ENCODE peak calls at places on chromosomes 16 and 17, in seven cellular contexts. I is coronary artery, G is keratinocyte, F is tibial nerve, C is Caco-2, Y is Panc1, V is lower leg skin. A is an unnamed sample.

GRCh38 chr17:75856062-75856681 is 1.0 kb upstream of the WBP2 start:
- DNase-seq in V (no peak), F (peak; percentile 26), C (no peak), Y (no peak), G (no peak), I (no peak), A (no peak)

GRCh38 chr16:30637952-30638351 is 12.8 kb upstream of the PRR14 start:
- DNase-seq in F (no peak), C (no peak), Y (peak; percentile 60), V (no peak), I (no peak), G (no peak), A (peak; percentile 40)

GRCh38 chr16:25550647-25551046 is 141.1 kb upstream of the HS3ST4 start:
- DNase-seq in Y (no peak), F (no peak), C (no peak), V (no peak), I (no peak), G (no peak), A (no peak)

GRCh38 chr16:12406840-12407690 is 396.6 kb downstream of the CPPED1 start:
- DNase-seq in I (no peak), C (no peak), G (no peak), F (no peak), Y (peak; percentile 4), V (no peak), A (peak; percentile 29)

GRCh38 chr16:90046971-90047713 is 27.9 kb upstream of the DBNDD1 start:
- DNase-seq in G (no peak), I (peak; percentile 67), V (no peak), Y (no peak), F (peak; percentile 58), C (peak; percentile 85), A (peak; percentile 41)

GRCh38 chr17:75517277-75517865 is 1.0 kb downstream of the TSEN54 start:
- DNase-seq in I (no peak), Y (no peak), G (no peak), C (peak; percentile 53), V (no peak), F (no peak), A (no peak)

GRCh38 chr17:16491703-16492612 is at the start of gene LRRC75A:
- DNase-seq in V (no peak), Y (no peak), I (no peak), G (no peak), C (no peak), F (no peak), A (no peak)

GRCh38 chr17:8477653-8478441 is 42.2 kb downstream of the NDEL1 start:
- DNase-seq in I (no peak), F (no peak), C (no peak), G (no peak), Y (no peak), V (no peak), A (no peak)

GRCh38 chr17:40297511-40297910 is 9.8 kb downstream of the CDC6 start:
- DNase-seq in V (no peak), C (no peak), F (no peak), Y (no peak), G (no peak), I (peak; percentile 55), A (no peak)

GRCh38 chr16:19329932-19330331 is 44.4 kb downstream of the CLEC19A start:
- DNase-seq in C (no peak), Y (no peak), G (peak; percentile 15), F (no peak), V (no peak), I (no peak), A (no peak)

GRCh38 chr17:3029213-3029913 is 34.0 kb downstream of the OR1D5 start:
- DNase-seq in C (peak; percentile 41), Y (no peak), V (no peak), G (no peak), I (peak; percentile 68), F (no peak), A (no peak)

GRCh38 chr16:58551496-58551895 is 36.2 kb downstream of the SETD6 start:
- DNase-seq in G (no peak), V (no peak), I (no peak), Y (no peak), C (no peak), F (no peak), A (no peak)

GRCh38 chr16:60641067-60641466 is 1395.2 kb downstream of the CDH8 start:
- DNase-seq in F (no peak), V (no peak), G (no peak), I (no peak), Y (no peak), C (no peak), A (no peak)

GRCh38 chr17:55198690-55199370 is 65.9 kb upstream of the HLF start:
- DNase-seq in G (no peak), C (no peak), V (no peak), I (no peak), F (no peak), Y (no peak), A (peak; percentile 18)

DNA sequence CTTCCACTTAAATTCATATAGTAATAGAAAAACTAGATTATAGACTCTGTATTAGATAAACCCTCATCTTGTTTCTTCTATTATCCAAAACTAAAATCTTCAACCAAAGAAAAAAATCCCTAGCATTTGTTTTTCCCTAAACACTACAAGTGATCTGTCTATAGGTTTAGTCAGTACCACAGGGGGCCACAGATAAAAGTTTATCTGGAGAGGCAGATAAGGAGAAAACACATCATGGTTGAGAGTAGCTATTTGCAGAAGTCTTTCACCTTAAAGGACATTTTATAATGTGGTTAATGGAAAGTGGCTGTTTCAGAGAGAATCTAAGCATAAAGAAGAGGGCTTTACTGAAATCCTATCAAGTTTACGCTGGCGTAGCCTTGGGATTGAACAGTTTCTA is 160.1 kb downstream of the CDK5R1 start:
- DNase-seq in Y (no peak), F (no peak), C (no peak), G (no peak), I (no peak), V (no peak), A (no peak)
- H3K4me3 ChIP-seq in Y (no peak overlapping the region), F (no peak overlapping the region), C (no peak overlapping the region), G (no peak overlapping the region), I (no peak overlapping the region), V (no peak overlapping the region), A (no peak overlapping the region)

GRCh38 chr16:1428511-1428910 is 2.4 kb upstream of the PERCC1 start:
- DNase-seq in Y (no peak), F (no peak), G (no peak), C (no peak), I (no peak), V (no peak), A (no peak)
- TF ChIP-seq CTCF in Y (no peak), F (no peak), G (peak; percentile 25), C (no peak), I (no peak), V (no peak), A (peak; percentile 47)

GRCh38 chr16:56607675-56608042 is 725 bp upstream of the MT2A start:
- DNase-seq in V (no peak), C (no peak), F (no peak), Y (no peak), I (no peak), G (no peak), A (no peak)

GRCh38 chr16:56610017-56610608 is 1.7 kb downstream of the MT2A start:
- DNase-seq in C (no peak), G (no peak), F (peak; percentile 48), Y (no peak), I (peak; percentile 89), V (peak; percentile 78), A (peak; percentile 94)

GRCh38 chr16:56609463-56609921 is 1.1 kb downstream of the MT2A start:
- DNase-seq in G (no peak), I (no peak), C (no peak), F (peak; percentile 84), Y (no peak), V (peak; percentile 79), A (peak; percentile 92)

GRCh38 chr16:56608043-56608875 is at the start of gene MT2A:
- DNase-seq in V (peak; percentile 94), I (peak; percentile 97), C (peak; percentile 92), Y (no peak), F (peak; percentile 90), G (peak; percentile 94), A (peak; percentile 99)

DNA sequence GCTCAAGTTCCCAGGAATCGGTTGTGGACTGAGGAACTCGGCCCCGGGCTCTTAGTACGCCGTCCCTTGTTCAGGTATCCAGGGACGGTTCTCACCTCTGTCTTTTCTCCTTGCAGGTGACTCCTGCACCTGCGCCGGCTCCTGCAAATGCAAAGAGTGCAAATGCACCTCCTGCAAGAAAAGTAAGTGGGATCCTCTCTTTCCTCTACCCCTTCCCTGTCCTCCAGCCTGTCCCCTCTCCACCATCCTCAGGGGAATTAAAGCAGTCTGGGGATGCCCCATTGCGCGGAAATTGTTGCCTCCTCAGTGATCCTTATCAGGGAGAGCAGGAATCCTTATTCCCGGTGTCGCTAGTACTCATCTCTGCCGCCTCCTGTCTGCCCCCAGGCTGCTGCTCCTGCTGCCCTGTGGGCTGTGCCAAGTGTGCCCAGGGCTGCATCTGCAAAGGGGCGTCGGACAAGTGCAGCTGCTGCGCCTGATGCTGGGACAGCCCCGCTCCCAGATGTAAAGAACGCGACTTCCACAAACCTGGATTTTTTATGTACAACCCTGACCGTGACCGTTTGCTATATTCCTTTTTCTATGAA is 585 bp downstream of the MT2A start:
- DNase-seq in G (no peak), F (no peak), I (no peak), C (no peak), V (no peak), Y (no peak), A (no peak)
- H3K4me3 ChIP-seq in G (peak overlapping the region; percentile 92), F (peak overlapping the region; percentile 67), I (peak overlapping the region; percentile 82), C (peak overlapping the region; percentile 39), V (peak overlapping the region; percentile 67), Y (peak overlapping the region; percentile 78), A (peak overlapping the region; percentile 90)

DNA sequence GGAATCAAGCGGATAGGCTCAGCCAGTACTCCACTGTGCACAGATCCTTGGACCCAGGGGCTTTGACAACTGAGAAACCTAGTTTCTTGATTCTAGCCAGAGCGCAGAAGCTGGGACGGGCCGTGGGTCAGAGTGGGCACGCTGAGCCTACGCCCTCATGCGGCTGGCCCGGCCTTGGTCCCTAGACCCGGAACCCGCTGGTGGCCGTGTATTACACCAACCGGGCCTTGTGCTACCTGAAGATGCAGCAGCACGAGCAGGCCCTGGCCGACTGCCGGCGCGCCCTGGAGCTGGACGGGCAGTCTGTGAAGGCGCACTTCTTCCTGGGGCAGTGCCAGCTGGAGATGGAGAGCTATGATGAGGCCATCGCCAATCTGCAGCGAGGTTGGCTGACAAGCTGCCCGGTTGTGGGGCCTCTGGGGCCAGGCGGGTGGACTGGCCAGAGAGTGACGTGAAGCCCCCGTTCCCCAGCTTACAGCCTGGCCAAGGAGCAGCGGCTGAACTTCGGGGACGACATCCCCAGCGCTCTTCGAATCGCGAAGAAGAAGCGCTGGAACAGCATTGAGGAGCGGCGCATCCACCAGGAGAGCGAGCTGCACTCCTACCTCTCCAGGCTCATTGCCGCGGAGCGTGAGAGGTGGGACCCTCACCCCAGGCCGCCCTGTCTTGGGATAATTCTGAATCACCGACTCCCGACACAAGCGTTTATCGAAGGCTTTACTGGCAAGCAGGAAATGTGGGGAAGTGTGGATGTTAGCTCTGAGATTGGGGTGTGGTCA is 946 bp downstream of the STUB1 start:
- DNase-seq in F (no peak), G (no peak), I (no peak), Y (no peak), C (no peak), V (no peak), A (peak; percentile 40)
- TF ChIP-seq CTCF in F (no peak), G (no peak), I (no peak), Y (peak; percentile 53), C (no peak), V (no peak), A (no peak)

GRCh38 chr16:50419116-50419515 is 50.3 kb upstream of the BRD7 start:
- DNase-seq in F (no peak), Y (no peak), C (no peak), G (no peak), V (no peak), I (no peak), A (no peak)
- H3K4me3 ChIP-seq in F (no peak overlapping the region), Y (no peak overlapping the region), C (no peak overlapping the region), G (no peak overlapping the region), V (no peak overlapping the region), I (no peak overlapping the region), A (no peak overlapping the region)